ENCODE peak calls at places on chromosomes 16 and 17, in nine cellular contexts. J, W, F, K, Q, D, G, S and R are unnamed samples.
A peak's percentile ranks its signal among the peaks of the same experiment; 100 is the strongest.

GRCh38 chr17:16407911-16408588 is 7.3 kb upstream of the TRPV2 start:
- DNase-seq in J (no peak), W (no peak), F (peak; percentile 64), K (peak; percentile 77), Q (peak; percentile 70), D (peak; percentile 75), G (peak; percentile 49), S (peak; percentile 76), R (peak; percentile 40)

GRCh38 chr17:75036643-75037268 is 10.0 kb downstream of the ATP5PD start:
- DNase-seq in J (peak; percentile 92), W (peak; percentile 76), F (peak; percentile 66), K (peak; percentile 73), Q (no peak), D (no peak), G (peak; percentile 91), S (no peak), R (peak; percentile 59)

GRCh38 chr16:31130336-31130812 is 5.2 kb downstream of the PRSS8 start:
- DNase-seq in J (no peak), W (no peak), F (no peak), K (no peak), Q (no peak), D (no peak), G (no peak), S (no peak), R (no peak)

GRCh38 chr17:82315703-82316358 is 1.6 kb downstream of the CD7 start:
- DNase-seq in J (peak; percentile 81), W (no peak), F (no peak), K (no peak), Q (no peak), D (no peak), G (no peak), S (no peak), R (no peak)

GRCh38 chr16:87252269-87252970 is 64.8 kb downstream of the C16orf95 start:
- DNase-seq in J (no peak), W (no peak), F (no peak), K (no peak), Q (no peak), D (no peak), G (no peak), S (no peak), R (no peak)

GRCh38 chr16:89921699-89922476 is 1.3 kb upstream of the TUBB3 start:
- DNase-seq in J (no peak), W (peak; percentile 31), F (no peak), K (peak; percentile 50), Q (peak; percentile 57), D (peak; percentile 94), G (peak; percentile 57), S (peak; percentile 84), R (peak; percentile 59)

GRCh38 chr16:12323007-12323699 is 346.6 kb downstream of the SNX29 start:
- DNase-seq in J (no peak), W (peak; percentile 15), F (no peak), K (no peak), Q (peak; percentile 85), D (no peak), G (no peak), S (no peak), R (no peak)

GRCh38 chr16:82695806-82696205 is 69.0 kb downstream of the CDH13 start:
- DNase-seq in J (no peak), W (no peak), F (no peak), K (no peak), Q (no peak), D (no peak), G (no peak), S (no peak), R (no peak)

GRCh38 chr17:39617446-39618251 is 9.1 kb upstream of the PPP1R1B start:
- DNase-seq in J (peak; percentile 75), W (no peak), F (peak; percentile 87), K (peak; percentile 70), Q (peak; percentile 77), D (peak; percentile 73), G (peak; percentile 80), S (peak; percentile 95), R (no peak)

GRCh38 chr16:57235128-57236092 is 9.6 kb upstream of the ARL2BP start:
- DNase-seq in J (no peak), W (no peak), F (no peak), K (no peak), Q (peak; percentile 72), D (peak; percentile 82), G (no peak), S (no peak), R (no peak)

GRCh38 chr16:21663889-21664647 is at the start of gene OTOA:
- DNase-seq in J (peak; percentile 63), W (no peak), F (peak; percentile 26), K (no peak), Q (no peak), D (no peak), G (no peak), S (peak; percentile 74), R (no peak)

GRCh38 chr17:79156463-79157095 is 82.0 kb downstream of the ENGASE start:
- DNase-seq in J (no peak), W (no peak), F (peak; percentile 51), K (no peak), Q (no peak), D (no peak), G (no peak), S (no peak), R (no peak)

GRCh38 chr16:52090080-52090479 is 456.9 kb downstream of the TOX3 start:
- DNase-seq in J (no peak), W (no peak), F (no peak), K (no peak), Q (no peak), D (peak; percentile 67), G (no peak), S (no peak), R (peak; percentile 81)

GRCh38 chr17:40559954-40560591 is 5.2 kb downstream of the CCR7 start:
- DNase-seq in J (peak; percentile 90), W (peak; percentile 77), F (peak; percentile 95), K (peak; percentile 92), Q (peak; percentile 88), D (peak; percentile 98), G (peak; percentile 81), S (peak; percentile 91), R (peak; percentile 83)

GRCh38 chr16:27728691-27729090 is 178.7 kb downstream of the KATNIP start:
- DNase-seq in J (no peak), W (no peak), F (no peak), K (no peak), Q (no peak), D (peak; percentile 11), G (no peak), S (no peak), R (no peak)

GRCh38 chr16:8026450-8026849 is 563.9 kb downstream of the TMEM114 start:
- DNase-seq in J (no peak), W (no peak), F (no peak), K (no peak), Q (no peak), D (peak; percentile 0), G (no peak), S (no peak), R (no peak)

GRCh38 chr17:1485311-1485747 is 7.2 kb downstream of the MYO1C start:
- DNase-seq in J (no peak), W (no peak), F (no peak), K (peak; percentile 21), Q (peak; percentile 52), D (no peak), G (peak; percentile 53), S (peak; percentile 80), R (no peak)

GRCh38 chr17:78958556-78959191 is 21.0 kb downstream of the LGALS3BP start:
- DNase-seq in J (no peak), W (no peak), F (no peak), K (peak; percentile 64), Q (no peak), D (no peak), G (no peak), S (no peak), R (no peak)